ENCODE peak calls at places on chromosomes 1 and 21, in seven cellular contexts. One of them, this sample, is unnamed.
A peak's percentile ranks its signal among the peaks of the same experiment; 100 is the strongest.

GRCh38 chr1:244699741-244700140 is 46.8 kb downstream of the DESI2 start:
- DNase-seq in H9: no peak
- DNase-seq in K562: no peak
- DNase-seq in fibroblast of lung: no peak
- DNase-seq in GM23338: no peak
- DNase-seq in mammary epithelial cell: no peak
- DNase-seq in HCT116: no peak
- DNase-seq in this sample: no peak

GRCh38 chr1:173447224-173447623 is 29.9 kb upstream of the PRDX6 start:
- DNase-seq in H9: no peak
- DNase-seq in K562: no peak
- DNase-seq in fibroblast of lung: no peak
- DNase-seq in GM23338: no peak
- DNase-seq in mammary epithelial cell: no peak
- DNase-seq in HCT116: no peak
- DNase-seq in this sample: no peak

GRCh38 chr1:86068126-86068805 is 88.3 kb downstream of the COL24A1 start:
- DNase-seq in H9: peak; percentile 28
- DNase-seq in K562: no peak
- DNase-seq in fibroblast of lung: peak; percentile 47
- DNase-seq in GM23338: peak; percentile 45
- DNase-seq in mammary epithelial cell: no peak
- DNase-seq in HCT116: no peak
- DNase-seq in this sample: no peak

GRCh38 chr1:228378453-228379164 is 28.0 kb downstream of the TRIM11 start:
- DNase-seq in H9: peak; percentile 94
- DNase-seq in K562: peak; percentile 77
- DNase-seq in fibroblast of lung: peak; percentile 89
- DNase-seq in GM23338: peak; percentile 95
- DNase-seq in mammary epithelial cell: peak; percentile 42
- DNase-seq in HCT116: peak; percentile 56
- DNase-seq in this sample: peak; percentile 85

GRCh38 chr1:223700942-223701637 is 11.2 kb upstream of the CAPN2 start:
- DNase-seq in H9: peak; percentile 52
- DNase-seq in K562: peak; percentile 93
- DNase-seq in fibroblast of lung: peak; percentile 98
- DNase-seq in GM23338: no peak
- DNase-seq in mammary epithelial cell: peak; percentile 94
- DNase-seq in HCT116: peak; percentile 90
- DNase-seq in this sample: peak; percentile 98

GRCh38 chr1:3432306-3432705 is 22.2 kb upstream of the ARHGEF16 start:
- DNase-seq in H9: no peak
- DNase-seq in K562: no peak
- DNase-seq in fibroblast of lung: no peak
- DNase-seq in GM23338: no peak
- DNase-seq in mammary epithelial cell: no peak
- DNase-seq in HCT116: no peak
- DNase-seq in this sample: no peak

GRCh38 chr1:36482724-36483388 is at the start of gene CSF3R:
- DNase-seq in H9: no peak
- DNase-seq in K562: no peak
- DNase-seq in fibroblast of lung: no peak
- DNase-seq in GM23338: no peak
- DNase-seq in mammary epithelial cell: no peak
- DNase-seq in HCT116: no peak
- DNase-seq in this sample: no peak

GRCh38 chr1:198649598-198650338 is 10.9 kb downstream of the PTPRC start:
- DNase-seq in H9: no peak
- DNase-seq in K562: peak; percentile 52
- DNase-seq in fibroblast of lung: no peak
- DNase-seq in GM23338: no peak
- DNase-seq in mammary epithelial cell: no peak
- DNase-seq in HCT116: no peak
- DNase-seq in this sample: no peak

GRCh38 chr1:207870279-207871031 is 40.5 kb downstream of the CD34 start:
- DNase-seq in H9: no peak
- DNase-seq in K562: no peak
- DNase-seq in fibroblast of lung: no peak
- DNase-seq in GM23338: no peak
- DNase-seq in mammary epithelial cell: no peak
- DNase-seq in HCT116: no peak
- DNase-seq in this sample: no peak
- H2AFZ ChIP-seq in H9: no peak overlapping the region
- H2AFZ ChIP-seq in K562: peak overlapping the region; percentile 48
- H2AFZ ChIP-seq in fibroblast of lung: peak overlapping the region; percentile 41
- H2AFZ ChIP-seq in GM23338: no peak overlapping the region
- H2AFZ ChIP-seq in mammary epithelial cell: peak overlapping the region; percentile 61
- H2AFZ ChIP-seq in HCT116: peak overlapping the region; percentile 81
- H2AFZ ChIP-seq in this sample: no peak overlapping the region

GRCh38 chr21:26157842-26158241 is 12.7 kb downstream of the APP start:
- DNase-seq in H9: no peak
- DNase-seq in K562: no peak
- DNase-seq in fibroblast of lung: no peak
- DNase-seq in GM23338: no peak
- DNase-seq in mammary epithelial cell: no peak
- DNase-seq in HCT116: no peak
- DNase-seq in this sample: no peak

GRCh38 chr21:26148071-26148470 is 22.5 kb downstream of the APP start:
- DNase-seq in H9: peak; percentile 71
- DNase-seq in K562: no peak
- DNase-seq in fibroblast of lung: no peak
- DNase-seq in GM23338: peak; percentile 90
- DNase-seq in mammary epithelial cell: no peak
- DNase-seq in HCT116: no peak
- DNase-seq in this sample: peak; percentile 40

GRCh38 chr21:26154776-26155175 is 15.8 kb downstream of the APP start:
- DNase-seq in H9: no peak
- DNase-seq in K562: no peak
- DNase-seq in fibroblast of lung: no peak
- DNase-seq in GM23338: no peak
- DNase-seq in mammary epithelial cell: no peak
- DNase-seq in HCT116: no peak
- DNase-seq in this sample: no peak

GRCh38 chr21:26148834-26149354 is 21.7 kb downstream of the APP start:
- DNase-seq in H9: no peak
- DNase-seq in K562: no peak
- DNase-seq in fibroblast of lung: peak; percentile 74
- DNase-seq in GM23338: peak; percentile 52
- DNase-seq in mammary epithelial cell: peak; percentile 28
- DNase-seq in HCT116: no peak
- DNase-seq in this sample: peak; percentile 63

GRCh38 chr21:26153758-26154157 is 16.8 kb downstream of the APP start:
- DNase-seq in H9: no peak
- DNase-seq in K562: no peak
- DNase-seq in fibroblast of lung: no peak
- DNase-seq in GM23338: no peak
- DNase-seq in mammary epithelial cell: no peak
- DNase-seq in HCT116: no peak
- DNase-seq in this sample: no peak
- H3K27ac ChIP-seq in H9: no peak overlapping the region
- H3K27ac ChIP-seq in K562: no peak overlapping the region
- H3K27ac ChIP-seq in fibroblast of lung: no peak overlapping the region
- H3K27ac ChIP-seq in GM23338: no peak overlapping the region
- H3K27ac ChIP-seq in mammary epithelial cell: no peak overlapping the region
- H3K27ac ChIP-seq in HCT116: peak overlapping the region; percentile 10
- H3K27ac ChIP-seq in this sample: peak overlapping the region; percentile 22

GRCh38 chr1:43520100-43520828 is 10.4 kb upstream of the PTPRF start:
- DNase-seq in H9: no peak
- DNase-seq in K562: no peak
- DNase-seq in fibroblast of lung: no peak
- DNase-seq in GM23338: no peak
- DNase-seq in mammary epithelial cell: no peak
- DNase-seq in HCT116: no peak
- DNase-seq in this sample: no peak
- H2AFZ ChIP-seq in H9: no peak overlapping the region
- H2AFZ ChIP-seq in K562: no peak overlapping the region
- H2AFZ ChIP-seq in fibroblast of lung: no peak overlapping the region
- H2AFZ ChIP-seq in GM23338: no peak overlapping the region
- H2AFZ ChIP-seq in mammary epithelial cell: peak overlapping the region; percentile 11
- H2AFZ ChIP-seq in HCT116: no peak overlapping the region
- H2AFZ ChIP-seq in this sample: no peak overlapping the region

GRCh38 chr1:59752556-59753412 is 62.0 kb upstream of the HOOK1 start:
- DNase-seq in H9: no peak
- DNase-seq in K562: no peak
- DNase-seq in fibroblast of lung: no peak
- DNase-seq in GM23338: no peak
- DNase-seq in mammary epithelial cell: no peak
- DNase-seq in HCT116: no peak
- DNase-seq in this sample: no peak
- H3K27ac ChIP-seq in H9: no peak overlapping the region
- H3K27ac ChIP-seq in K562: no peak overlapping the region
- H3K27ac ChIP-seq in fibroblast of lung: no peak overlapping the region
- H3K27ac ChIP-seq in GM23338: no peak overlapping the region
- H3K27ac ChIP-seq in mammary epithelial cell: no peak overlapping the region
- H3K27ac ChIP-seq in HCT116: no peak overlapping the region
- H3K27ac ChIP-seq in this sample: no peak overlapping the region

GRCh38 chr1:70707214-70707613 is 296.1 kb downstream of the CTH start:
- DNase-seq in H9: no peak
- DNase-seq in K562: no peak
- DNase-seq in fibroblast of lung: no peak
- DNase-seq in GM23338: no peak
- DNase-seq in mammary epithelial cell: no peak
- DNase-seq in HCT116: no peak
- DNase-seq in this sample: no peak
- H2AFZ ChIP-seq in H9: no peak overlapping the region
- H2AFZ ChIP-seq in K562: no peak overlapping the region
- H2AFZ ChIP-seq in fibroblast of lung: no peak overlapping the region
- H2AFZ ChIP-seq in GM23338: peak overlapping the region; percentile 99
- H2AFZ ChIP-seq in mammary epithelial cell: no peak overlapping the region
- H2AFZ ChIP-seq in HCT116: no peak overlapping the region
- H2AFZ ChIP-seq in this sample: no peak overlapping the region

GRCh38 chr1:160207118-160207650 is 2.0 kb downstream of the PEA15 start:
- DNase-seq in H9: no peak
- DNase-seq in K562: no peak
- DNase-seq in fibroblast of lung: no peak
- DNase-seq in GM23338: no peak
- DNase-seq in mammary epithelial cell: no peak
- DNase-seq in HCT116: no peak
- DNase-seq in this sample: no peak
- H3K27ac ChIP-seq in H9: no peak overlapping the region
- H3K27ac ChIP-seq in K562: no peak overlapping the region
- H3K27ac ChIP-seq in fibroblast of lung: peak overlapping the region; percentile 97
- H3K27ac ChIP-seq in GM23338: peak overlapping the region; percentile 74
- H3K27ac ChIP-seq in mammary epithelial cell: no peak overlapping the region
- H3K27ac ChIP-seq in HCT116: no peak overlapping the region
- H3K27ac ChIP-seq in this sample: peak overlapping the region; percentile 94

GRCh38 chr21:38175321-38175720 is 81.5 kb upstream of the KCNJ15 start:
- DNase-seq in H9: no peak
- DNase-seq in K562: no peak
- DNase-seq in fibroblast of lung: no peak
- DNase-seq in GM23338: no peak
- DNase-seq in mammary epithelial cell: no peak
- DNase-seq in HCT116: no peak
- DNase-seq in this sample: no peak

GRCh38 chr21:38170705-38171682 is 85.8 kb upstream of the KCNJ15 start:
- DNase-seq in H9: no peak
- DNase-seq in K562: no peak
- DNase-seq in fibroblast of lung: peak; percentile 10
- DNase-seq in GM23338: peak; percentile 16
- DNase-seq in mammary epithelial cell: no peak
- DNase-seq in HCT116: no peak
- DNase-seq in this sample: peak; percentile 66

GRCh38 chr21:38167345-38167744 is 89.4 kb upstream of the KCNJ15 start:
- DNase-seq in H9: no peak
- DNase-seq in K562: no peak
- DNase-seq in fibroblast of lung: no peak
- DNase-seq in GM23338: no peak
- DNase-seq in mammary epithelial cell: no peak
- DNase-seq in HCT116: no peak
- DNase-seq in this sample: no peak

GRCh38 chr21:38170283-38170682 is 86.5 kb upstream of the KCNJ15 start:
- DNase-seq in H9: peak; percentile 65
- DNase-seq in K562: peak; percentile 16
- DNase-seq in fibroblast of lung: peak; percentile 15
- DNase-seq in GM23338: peak; percentile 68
- DNase-seq in mammary epithelial cell: peak; percentile 43
- DNase-seq in HCT116: no peak
- DNase-seq in this sample: peak; percentile 30

DNA sequence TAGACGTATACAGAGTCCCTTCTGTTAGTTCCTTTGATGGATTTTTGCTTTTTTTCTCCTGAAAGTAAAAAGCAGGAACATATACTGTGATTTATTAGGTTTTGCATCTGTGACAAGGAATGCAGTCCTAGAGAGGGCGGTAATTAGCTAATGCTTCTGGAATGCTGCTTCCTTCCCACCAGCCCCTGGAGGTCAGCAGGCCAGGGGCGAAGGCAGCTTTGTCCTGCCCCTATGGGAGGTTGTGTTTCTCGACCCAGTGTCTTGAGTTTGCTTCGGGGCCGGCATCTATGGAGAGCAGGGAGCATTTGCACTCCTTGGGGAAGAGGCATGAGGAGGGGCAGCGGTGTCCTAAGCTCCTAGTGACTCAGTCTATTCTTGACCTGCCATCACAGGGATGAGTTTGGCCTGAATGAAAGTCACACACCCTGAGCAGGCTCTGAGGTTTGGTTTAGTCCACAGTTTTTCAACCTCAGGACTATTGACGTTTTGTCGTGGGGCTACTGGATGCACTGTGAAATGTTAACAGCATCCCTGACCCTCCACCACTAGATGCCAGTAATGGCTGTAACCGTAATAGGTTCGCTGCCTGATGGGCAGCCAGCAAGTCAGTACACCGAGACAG is 85.0 kb upstream of the KCNJ15 start:
- DNase-seq in H9: peak; percentile 81
- DNase-seq in K562: no peak
- DNase-seq in fibroblast of lung: peak; percentile 54
- DNase-seq in GM23338: peak; percentile 78
- DNase-seq in mammary epithelial cell: no peak
- DNase-seq in HCT116: no peak
- DNase-seq in this sample: peak; percentile 84
- H2AFZ ChIP-seq in H9: peak overlapping the region; percentile 75
- H2AFZ ChIP-seq in K562: no peak overlapping the region
- H2AFZ ChIP-seq in fibroblast of lung: peak overlapping the region; percentile 25
- H2AFZ ChIP-seq in GM23338: peak overlapping the region; percentile 6
- H2AFZ ChIP-seq in mammary epithelial cell: no peak overlapping the region
- H2AFZ ChIP-seq in HCT116: no peak overlapping the region
- H2AFZ ChIP-seq in this sample: no peak overlapping the region

This sample was measured in mesenchymal stem cell.